ENCODE peak calls at places on chromosomes 5 and 9, in four cellular contexts. L, P, T and Y are unnamed samples.

GRCh38 chr9:77598961-77599360 is 49.2 kb downstream of the GNA14 start:
- DNase-seq in L (no peak), P (no peak), T (no peak), Y (no peak)

GRCh38 chr9:130343445-130343918 is 77.9 kb downstream of the HMCN2 start:
- DNase-seq in L (no peak), P (no peak), T (no peak), Y (no peak)

GRCh38 chr5:1523793-1524480 is at the start of gene LPCAT1:
- DNase-seq in L (peak), P (peak), T (peak), Y (peak)

GRCh38 chr9:133810556-133811195 is 72.5 kb upstream of the SARDH start:
- DNase-seq in L (no peak), P (no peak), T (no peak), Y (no peak)

GRCh38 chr9:89204811-89205210 is 26.2 kb upstream of the SHC3 start:
- DNase-seq in L (no peak), P (no peak), T (no peak), Y (no peak)

GRCh38 chr5:138955013-138955660 is 80.0 kb upstream of the LRRTM2 start:
- DNase-seq in L (no peak), P (peak), T (no peak), Y (no peak)

GRCh38 chr5:173236531-173237501 is 1.8 kb upstream of the NKX2-5 start:
- DNase-seq in L (no peak), P (no peak), T (no peak), Y (no peak)

GRCh38 chr5:21810737-21811316 is 1042.3 kb downstream of the CDH12 start:
- DNase-seq in L (no peak), P (no peak), T (no peak), Y (peak)

GRCh38 chr5:132386644-132387286 is 17.3 kb downstream of the SLC22A5 start:
- DNase-seq in L (peak), P (peak), T (peak), Y (no peak)

GRCh38 chr5:92909545-92909962 is 671.5 kb downstream of the NR2F1-AS1 start:
- DNase-seq in L (peak), P (no peak), T (no peak), Y (no peak)

GRCh38 chr5:122170630-122171029 is 41.3 kb downstream of the ZNF474 start:
- DNase-seq in L (peak), P (no peak), T (no peak), Y (no peak)

GRCh38 chr9:93098236-93098946 is 2.4 kb downstream of the CARD19 start:
- DNase-seq in L (peak), P (no peak), T (no peak), Y (no peak)

GRCh38 chr5:55636177-55636576 is 75.9 kb downstream of the SLC38A9 start:
- DNase-seq in L (no peak), P (peak), T (no peak), Y (no peak)

GRCh38 chr5:179886190-179886589 is 21.5 kb downstream of the TBC1D9B start:
- DNase-seq in L (no peak), P (no peak), T (no peak), Y (no peak)

GRCh38 chr9:113532809-113533190 is 69.3 kb downstream of the RGS3 start:
- DNase-seq in L (no peak), P (no peak), T (no peak), Y (no peak)

GRCh38 chr9:31089822-31090221 is 1294.6 kb upstream of the ACO1 start:
- DNase-seq in L (no peak), P (no peak), T (no peak), Y (no peak)

GRCh38 chr9:129408535-129409215 is 212.2 kb downstream of the C9orf50 start:
- DNase-seq in L (no peak), P (no peak), T (no peak), Y (no peak)

GRCh38 chr9:111974092-111974681 is 77.6 kb downstream of the UGCG start:
- DNase-seq in L (peak), P (peak), T (no peak), Y (no peak)

GRCh38 chr9:16138961-16139441 is 586.2 kb downstream of the CCDC171 start:
- DNase-seq in L (peak), P (no peak), T (no peak), Y (no peak)